ENCODE peak calls at places on chromosome 4, in five cellular contexts. P is activated CD8-positive, alpha-beta memory T cell treated with anti-CD3 and anti-CD28 coated beads for 1 hour; H is lower leg skin; O is stimulated activated CD8-positive, alpha-beta memory T cell treated with anti-CD3 and anti-CD28 coated beads, Interleukin-2, amount 100 ng/mL, for 48 hours; A is WTC11. V is an unnamed sample.

GRCh38 chr4:164935363-164935762 is 42.1 kb downstream of the TRIM61 start:
- DNase-seq in O (no peak), A (peak), H (no peak), P (no peak), V (no peak)

GRCh38 chr4:175514174-175514573 is 297.9 kb downstream of the GPM6A start:
- DNase-seq in H (no peak), O (no peak), P (no peak), A (no peak), V (no peak)

GRCh38 chr4:83267121-83267834 is 17.3 kb downstream of the COQ2 start:
- DNase-seq in O (no peak), P (no peak), A (no peak), H (no peak), V (no peak)

GRCh38 chr4:134393592-134393991 is 192.0 kb upstream of the PABPC4L start:
- DNase-seq in P (no peak), A (no peak), H (no peak), O (no peak), V (no peak)

GRCh38 chr4:109969087-109969486 is 56.4 kb downstream of the EGF start:
- DNase-seq in O (no peak), A (no peak), P (no peak), H (no peak), V (no peak)

GRCh38 chr4:6538586-6538985 is 36.4 kb upstream of the MAN2B2 start:
- DNase-seq in A (no peak), H (no peak), O (no peak), P (no peak), V (no peak)

GRCh38 chr4:120692964-120693363 is 229.6 kb downstream of the PRDM5 start:
- DNase-seq in O (no peak), H (no peak), A (no peak), P (no peak), V (no peak)

GRCh38 chr4:168197926-168198325 is 105.6 kb downstream of the ANXA10 start:
- DNase-seq in H (no peak), A (no peak), O (no peak), P (no peak), V (no peak)

GRCh38 chr4:186204103-186204559 is 12.8 kb downstream of the CYP4V2 start:
- DNase-seq in A (no peak), O (peak), H (peak), P (peak), V (no peak)

GRCh38 chr4:168880087-168880675 is 129.9 kb downstream of the CBR4 start:
- DNase-seq in H (no peak), P (no peak), A (no peak), O (no peak), V (no peak)

GRCh38 chr4:13706716-13707115 is 79.2 kb upstream of the BOD1L1 start:
- DNase-seq in P (no peak), O (no peak), H (no peak), A (no peak), V (no peak)

GRCh38 chr4:119627267-119628190 is 1.1 kb downstream of the PDE5A start:
- DNase-seq in O (peak), A (peak), P (peak), H (peak), V (no peak)

GRCh38 chr4:7647932-7648812 is 213.4 kb upstream of the PSAPL1 start:
- DNase-seq in O (no peak), P (no peak), H (no peak), A (no peak), V (no peak)

GRCh38 chr4:128574706-128575105 is 234.8 kb upstream of the JADE1 start:
- DNase-seq in P (peak), H (no peak), A (peak), O (peak), V (peak)

GRCh38 chr4:114653675-114654074 is 55.1 kb downstream of the UGT8 start:
- DNase-seq in A (no peak), H (no peak), O (no peak), P (no peak), V (no peak)

GRCh38 chr4:148415500-148415899 is 26.7 kb downstream of the NR3C2 start:
- DNase-seq in A (no peak), O (no peak), P (no peak), H (no peak), V (no peak)

GRCh38 chr4:77920371-77920770 is 57.7 kb downstream of the MRPL1 start:
- DNase-seq in A (no peak), H (no peak), O (no peak), P (no peak), V (no peak)

GRCh38 chr4:110631582-110632505 is 9.0 kb upstream of the PITX2 start:
- DNase-seq in O (peak), A (peak), H (peak), P (no peak), V (no peak)

GRCh38 chr4:168451744-168452394 is 28.4 kb downstream of the DDX60L start:
- DNase-seq in P (no peak), O (no peak), A (no peak), H (no peak), V (no peak)

GRCh38 chr4:11605597-11605996 is 176.9 kb upstream of the HS3ST1 start:
- DNase-seq in P (no peak), A (no peak), H (no peak), O (no peak), V (no peak)

GRCh38 chr4:152357206-152357605 is 178.7 kb downstream of the FBXW7 start:
- DNase-seq in P (no peak), A (no peak), O (no peak), H (no peak), V (no peak)

GRCh38 chr4:128517096-128517738 is 229.6 kb upstream of the PGRMC2 start:
- DNase-seq in O (no peak), A (no peak), H (no peak), P (no peak), V (no peak)

GRCh38 chr4:110347805-110348204 is 128.2 kb upstream of the ENPEP start:
- DNase-seq in A (no peak), O (no peak), H (no peak), P (no peak), V (no peak)

GRCh38 chr4:123599920-123600394 is 203.4 kb downstream of the SPRY1 start:
- DNase-seq in P (peak), A (peak), H (peak), O (no peak), V (no peak)

GRCh38 chr4:46594658-46595057 is 204.7 kb upstream of the GABRA2 start:
- DNase-seq in O (no peak), H (no peak), A (no peak), P (no peak), V (no peak)

GRCh38 chr4:86592553-86593249 is 1.4 kb upstream of the PTPN13 start:
- DNase-seq in H (no peak), O (no peak), A (no peak), P (no peak), V (no peak)

GRCh38 chr4:140993350-140993749 is 139.9 kb downstream of the RNF150 start:
- DNase-seq in O (no peak), P (no peak), A (no peak), H (no peak), V (no peak)

GRCh38 chr4:181077416-181077815 is 1165.8 kb upstream of the TENM3 start:
- DNase-seq in H (no peak), A (no peak), O (no peak), P (no peak), V (no peak)

GRCh38 chr4:15656038-15656470 is 897 bp upstream of the FBXL5 start:
- DNase-seq in A (no peak), O (no peak), P (no peak), H (no peak), V (no peak)

GRCh38 chr4:152398060-152398459 is 137.8 kb downstream of the FBXW7 start:
- DNase-seq in A (no peak), O (no peak), P (no peak), H (no peak), V (no peak)

GRCh38 chr4:54277691-54278090 is 48.6 kb downstream of the PDGFRA start:
- DNase-seq in O (no peak), P (no peak), H (no peak), A (no peak), V (no peak)

GRCh38 chr4:140947507-140947906 is 185.8 kb downstream of the RNF150 start:
- DNase-seq in O (no peak), A (no peak), P (no peak), H (no peak), V (no peak)

GRCh38 chr4:79645942-79646341 is 237.9 kb upstream of the GK2 start:
- DNase-seq in A (no peak), H (no peak), O (no peak), P (no peak), V (no peak)

GRCh38 chr4:165210566-165210965 is 3.2 kb downstream of the KLHL2 start:
- DNase-seq in O (no peak), P (no peak), A (no peak), H (no peak), V (no peak)

GRCh38 chr4:99405433-99406115 is 29.6 kb downstream of the ADH7 start:
- DNase-seq in P (peak), H (peak), O (peak), A (peak), V (peak)

GRCh38 chr4:133969202-133969873 is 232.3 kb downstream of the PABPC4L start:
- DNase-seq in P (no peak), H (no peak), A (no peak), O (no peak), V (no peak)

GRCh38 chr4:181559637-181560036 is 683.6 kb upstream of the TENM3 start:
- DNase-seq in O (no peak), A (no peak), P (no peak), H (no peak), V (no peak)

GRCh38 chr4:92483341-92483740 is 179.6 kb downstream of the GRID2 start:
- DNase-seq in P (no peak), A (no peak), O (no peak), H (no peak), V (no peak)

GRCh38 chr4:109079731-109080130 is 222.7 kb downstream of the COL25A1 start:
- DNase-seq in P (no peak), A (no peak), H (no peak), O (no peak), V (no peak)